ENCODE peak calls at places on chromosomes 2 and 18, in ten cellular contexts. One of them, this sample, is unnamed.
A peak's percentile ranks its signal among the peaks of the same experiment; 100 is the strongest.

GRCh38 chr2:234290196-234290595 is 206.7 kb downstream of the ARL4C start:
- DNase-seq in T-cell: no peak
- DNase-seq in activated effector memory CD4-positive, alpha-beta T cell treated with Interleukin-2 at 50 U/mL for 16 hours: no peak
- DNase-seq in NCI-H1105 treated with DMSO at 0.1 percent for 48 hours: no peak
- DNase-seq in hypothalamus: no peak
- DNase-seq in mucosa of gallbladder: no peak
- DNase-seq in NCI-H524: no peak
- DNase-seq in mammary epithelial cell: no peak
- DNase-seq in activated naive CD8-positive, alpha-beta T cell treated with anti-CD3 and anti-CD28 coated beads, Interleukin-2, amount 50 U/mL, for 24 hours: no peak
- DNase-seq in GM20000: no peak
- DNase-seq in this sample: no peak

GRCh38 chr2:219060821-219061791 is at the start of gene IHH:
- DNase-seq in T-cell: no peak
- DNase-seq in activated effector memory CD4-positive, alpha-beta T cell treated with Interleukin-2 at 50 U/mL for 16 hours: no peak
- DNase-seq in NCI-H1105 treated with DMSO at 0.1 percent for 48 hours: peak; percentile 8
- DNase-seq in hypothalamus: no peak
- DNase-seq in mucosa of gallbladder: peak; percentile 36
- DNase-seq in NCI-H524: no peak
- DNase-seq in mammary epithelial cell: no peak
- DNase-seq in activated naive CD8-positive, alpha-beta T cell treated with anti-CD3 and anti-CD28 coated beads, Interleukin-2, amount 50 U/mL, for 24 hours: peak; percentile 12
- DNase-seq in GM20000: peak; percentile 52
- DNase-seq in this sample: no peak

GRCh38 chr2:84768840-84769239 is 112.0 kb downstream of the TRABD2A start:
- DNase-seq in T-cell: no peak
- DNase-seq in activated effector memory CD4-positive, alpha-beta T cell treated with Interleukin-2 at 50 U/mL for 16 hours: no peak
- DNase-seq in NCI-H1105 treated with DMSO at 0.1 percent for 48 hours: no peak
- DNase-seq in hypothalamus: no peak
- DNase-seq in mucosa of gallbladder: no peak
- DNase-seq in NCI-H524: no peak
- DNase-seq in mammary epithelial cell: peak; percentile 54
- DNase-seq in activated naive CD8-positive, alpha-beta T cell treated with anti-CD3 and anti-CD28 coated beads, Interleukin-2, amount 50 U/mL, for 24 hours: no peak
- DNase-seq in GM20000: no peak
- DNase-seq in this sample: no peak

GRCh38 chr2:23453936-23454460 is 69.0 kb downstream of the KLHL29 start:
- DNase-seq in T-cell: no peak
- DNase-seq in activated effector memory CD4-positive, alpha-beta T cell treated with Interleukin-2 at 50 U/mL for 16 hours: no peak
- DNase-seq in NCI-H1105 treated with DMSO at 0.1 percent for 48 hours: no peak
- DNase-seq in hypothalamus: no peak
- DNase-seq in mucosa of gallbladder: no peak
- DNase-seq in NCI-H524: no peak
- DNase-seq in mammary epithelial cell: no peak
- DNase-seq in activated naive CD8-positive, alpha-beta T cell treated with anti-CD3 and anti-CD28 coated beads, Interleukin-2, amount 50 U/mL, for 24 hours: no peak
- DNase-seq in GM20000: no peak
- DNase-seq in this sample: no peak

GRCh38 chr2:159214325-159214865 is 72.1 kb downstream of the WDSUB1 start:
- DNase-seq in T-cell: no peak
- DNase-seq in activated effector memory CD4-positive, alpha-beta T cell treated with Interleukin-2 at 50 U/mL for 16 hours: no peak
- DNase-seq in NCI-H1105 treated with DMSO at 0.1 percent for 48 hours: no peak
- DNase-seq in hypothalamus: no peak
- DNase-seq in mucosa of gallbladder: no peak
- DNase-seq in NCI-H524: no peak
- DNase-seq in mammary epithelial cell: no peak
- DNase-seq in activated naive CD8-positive, alpha-beta T cell treated with anti-CD3 and anti-CD28 coated beads, Interleukin-2, amount 50 U/mL, for 24 hours: no peak
- DNase-seq in GM20000: no peak
- DNase-seq in this sample: no peak

GRCh38 chr2:42510191-42510929 is 16.6 kb upstream of the KCNG3 start:
- DNase-seq in T-cell: no peak
- DNase-seq in activated effector memory CD4-positive, alpha-beta T cell treated with Interleukin-2 at 50 U/mL for 16 hours: no peak
- DNase-seq in NCI-H1105 treated with DMSO at 0.1 percent for 48 hours: no peak
- DNase-seq in hypothalamus: no peak
- DNase-seq in mucosa of gallbladder: no peak
- DNase-seq in NCI-H524: no peak
- DNase-seq in mammary epithelial cell: no peak
- DNase-seq in activated naive CD8-positive, alpha-beta T cell treated with anti-CD3 and anti-CD28 coated beads, Interleukin-2, amount 50 U/mL, for 24 hours: no peak
- DNase-seq in GM20000: no peak
- DNase-seq in this sample: no peak

GRCh38 chr2:5387421-5387820 is 304.8 kb upstream of the SOX11 start:
- DNase-seq in T-cell: no peak
- DNase-seq in activated effector memory CD4-positive, alpha-beta T cell treated with Interleukin-2 at 50 U/mL for 16 hours: no peak
- DNase-seq in NCI-H1105 treated with DMSO at 0.1 percent for 48 hours: no peak
- DNase-seq in hypothalamus: no peak
- DNase-seq in mucosa of gallbladder: no peak
- DNase-seq in NCI-H524: no peak
- DNase-seq in mammary epithelial cell: no peak
- DNase-seq in activated naive CD8-positive, alpha-beta T cell treated with anti-CD3 and anti-CD28 coated beads, Interleukin-2, amount 50 U/mL, for 24 hours: no peak
- DNase-seq in GM20000: no peak
- DNase-seq in this sample: no peak

GRCh38 chr2:74760875-74761630 is 72.9 kb upstream of the HK2 start:
- DNase-seq in T-cell: no peak
- DNase-seq in activated effector memory CD4-positive, alpha-beta T cell treated with Interleukin-2 at 50 U/mL for 16 hours: no peak
- DNase-seq in NCI-H1105 treated with DMSO at 0.1 percent for 48 hours: no peak
- DNase-seq in hypothalamus: no peak
- DNase-seq in mucosa of gallbladder: peak; percentile 34
- DNase-seq in NCI-H524: no peak
- DNase-seq in mammary epithelial cell: no peak
- DNase-seq in activated naive CD8-positive, alpha-beta T cell treated with anti-CD3 and anti-CD28 coated beads, Interleukin-2, amount 50 U/mL, for 24 hours: no peak
- DNase-seq in GM20000: no peak
- DNase-seq in this sample: no peak

GRCh38 chr2:45577426-45577825 is 33.6 kb downstream of the SRBD1 start:
- DNase-seq in T-cell: no peak
- DNase-seq in activated effector memory CD4-positive, alpha-beta T cell treated with Interleukin-2 at 50 U/mL for 16 hours: no peak
- DNase-seq in NCI-H1105 treated with DMSO at 0.1 percent for 48 hours: no peak
- DNase-seq in hypothalamus: no peak
- DNase-seq in mucosa of gallbladder: no peak
- DNase-seq in NCI-H524: no peak
- DNase-seq in mammary epithelial cell: no peak
- DNase-seq in activated naive CD8-positive, alpha-beta T cell treated with anti-CD3 and anti-CD28 coated beads, Interleukin-2, amount 50 U/mL, for 24 hours: no peak
- DNase-seq in GM20000: no peak
- DNase-seq in this sample: no peak

GRCh38 chr2:105809099-105809473 is 64.4 kb downstream of the NCK2 start:
- DNase-seq in T-cell: no peak
- DNase-seq in activated effector memory CD4-positive, alpha-beta T cell treated with Interleukin-2 at 50 U/mL for 16 hours: no peak
- DNase-seq in NCI-H1105 treated with DMSO at 0.1 percent for 48 hours: no peak
- DNase-seq in hypothalamus: no peak
- DNase-seq in mucosa of gallbladder: no peak
- DNase-seq in NCI-H524: no peak
- DNase-seq in mammary epithelial cell: peak; percentile 63
- DNase-seq in activated naive CD8-positive, alpha-beta T cell treated with anti-CD3 and anti-CD28 coated beads, Interleukin-2, amount 50 U/mL, for 24 hours: no peak
- DNase-seq in GM20000: no peak
- DNase-seq in this sample: no peak

GRCh38 chr2:207558106-207558505 is 28.3 kb downstream of the CREB1 start:
- DNase-seq in T-cell: no peak
- DNase-seq in activated effector memory CD4-positive, alpha-beta T cell treated with Interleukin-2 at 50 U/mL for 16 hours: no peak
- DNase-seq in NCI-H1105 treated with DMSO at 0.1 percent for 48 hours: no peak
- DNase-seq in hypothalamus: no peak
- DNase-seq in mucosa of gallbladder: no peak
- DNase-seq in NCI-H524: no peak
- DNase-seq in mammary epithelial cell: no peak
- DNase-seq in activated naive CD8-positive, alpha-beta T cell treated with anti-CD3 and anti-CD28 coated beads, Interleukin-2, amount 50 U/mL, for 24 hours: no peak
- DNase-seq in GM20000: no peak
- DNase-seq in this sample: no peak

GRCh38 chr2:193332938-193333337 is 1138.2 kb upstream of the TMEFF2 start:
- DNase-seq in T-cell: no peak
- DNase-seq in activated effector memory CD4-positive, alpha-beta T cell treated with Interleukin-2 at 50 U/mL for 16 hours: no peak
- DNase-seq in NCI-H1105 treated with DMSO at 0.1 percent for 48 hours: no peak
- DNase-seq in hypothalamus: no peak
- DNase-seq in mucosa of gallbladder: no peak
- DNase-seq in NCI-H524: no peak
- DNase-seq in mammary epithelial cell: no peak
- DNase-seq in activated naive CD8-positive, alpha-beta T cell treated with anti-CD3 and anti-CD28 coated beads, Interleukin-2, amount 50 U/mL, for 24 hours: no peak
- DNase-seq in GM20000: no peak
- DNase-seq in this sample: no peak

GRCh38 chr2:95019572-95019971 is 5.9 kb upstream of the MAL start:
- DNase-seq in T-cell: no peak
- DNase-seq in activated effector memory CD4-positive, alpha-beta T cell treated with Interleukin-2 at 50 U/mL for 16 hours: no peak
- DNase-seq in NCI-H1105 treated with DMSO at 0.1 percent for 48 hours: no peak
- DNase-seq in hypothalamus: no peak
- DNase-seq in mucosa of gallbladder: no peak
- DNase-seq in NCI-H524: no peak
- DNase-seq in mammary epithelial cell: no peak
- DNase-seq in activated naive CD8-positive, alpha-beta T cell treated with anti-CD3 and anti-CD28 coated beads, Interleukin-2, amount 50 U/mL, for 24 hours: no peak
- DNase-seq in GM20000: no peak
- DNase-seq in this sample: no peak

GRCh38 chr2:38947241-38948239 is 57.9 kb downstream of the ARHGEF33 start:
- DNase-seq in T-cell: peak; percentile 21
- DNase-seq in activated effector memory CD4-positive, alpha-beta T cell treated with Interleukin-2 at 50 U/mL for 16 hours: peak; percentile 47
- DNase-seq in NCI-H1105 treated with DMSO at 0.1 percent for 48 hours: peak; percentile 57
- DNase-seq in hypothalamus: peak; percentile 1
- DNase-seq in mucosa of gallbladder: peak; percentile 81
- DNase-seq in NCI-H524: peak; percentile 69
- DNase-seq in mammary epithelial cell: peak; percentile 87
- DNase-seq in activated naive CD8-positive, alpha-beta T cell treated with anti-CD3 and anti-CD28 coated beads, Interleukin-2, amount 50 U/mL, for 24 hours: peak; percentile 69
- DNase-seq in GM20000: peak; percentile 80
- DNase-seq in this sample: peak; percentile 42

GRCh38 chr18:65751145-65752085 is 603 bp downstream of the CDH7 start:
- DNase-seq in T-cell: no peak
- DNase-seq in activated effector memory CD4-positive, alpha-beta T cell treated with Interleukin-2 at 50 U/mL for 16 hours: no peak
- DNase-seq in NCI-H1105 treated with DMSO at 0.1 percent for 48 hours: peak; percentile 54
- DNase-seq in hypothalamus: no peak
- DNase-seq in mucosa of gallbladder: no peak
- DNase-seq in NCI-H524: peak; percentile 10
- DNase-seq in mammary epithelial cell: no peak
- DNase-seq in activated naive CD8-positive, alpha-beta T cell treated with anti-CD3 and anti-CD28 coated beads, Interleukin-2, amount 50 U/mL, for 24 hours: no peak
- DNase-seq in GM20000: no peak
- DNase-seq in this sample: no peak

GRCh38 chr18:58242978-58243377 is 199.0 kb downstream of the NEDD4L start:
- DNase-seq in T-cell: no peak
- DNase-seq in activated effector memory CD4-positive, alpha-beta T cell treated with Interleukin-2 at 50 U/mL for 16 hours: no peak
- DNase-seq in NCI-H1105 treated with DMSO at 0.1 percent for 48 hours: no peak
- DNase-seq in hypothalamus: no peak
- DNase-seq in mucosa of gallbladder: no peak
- DNase-seq in NCI-H524: no peak
- DNase-seq in mammary epithelial cell: no peak
- DNase-seq in activated naive CD8-positive, alpha-beta T cell treated with anti-CD3 and anti-CD28 coated beads, Interleukin-2, amount 50 U/mL, for 24 hours: no peak
- DNase-seq in GM20000: no peak
- DNase-seq in this sample: no peak

GRCh38 chr2:14745288-14746076 is 113.0 kb downstream of the LRATD1 start:
- DNase-seq in T-cell: no peak
- DNase-seq in activated effector memory CD4-positive, alpha-beta T cell treated with Interleukin-2 at 50 U/mL for 16 hours: no peak
- DNase-seq in NCI-H1105 treated with DMSO at 0.1 percent for 48 hours: no peak
- DNase-seq in hypothalamus: no peak
- DNase-seq in mucosa of gallbladder: no peak
- DNase-seq in NCI-H524: no peak
- DNase-seq in mammary epithelial cell: no peak
- DNase-seq in activated naive CD8-positive, alpha-beta T cell treated with anti-CD3 and anti-CD28 coated beads, Interleukin-2, amount 50 U/mL, for 24 hours: no peak
- DNase-seq in GM20000: no peak
- DNase-seq in this sample: no peak

GRCh38 chr2:159904565-159905281 is 106.7 kb upstream of the CD302 start:
- DNase-seq in T-cell: peak; percentile 71
- DNase-seq in activated effector memory CD4-positive, alpha-beta T cell treated with Interleukin-2 at 50 U/mL for 16 hours: peak; percentile 80
- DNase-seq in NCI-H1105 treated with DMSO at 0.1 percent for 48 hours: no peak
- DNase-seq in hypothalamus: no peak
- DNase-seq in mucosa of gallbladder: peak; percentile 84
- DNase-seq in NCI-H524: no peak
- DNase-seq in mammary epithelial cell: no peak
- DNase-seq in activated naive CD8-positive, alpha-beta T cell treated with anti-CD3 and anti-CD28 coated beads, Interleukin-2, amount 50 U/mL, for 24 hours: peak; percentile 85
- DNase-seq in GM20000: peak; percentile 91
- DNase-seq in this sample: peak; percentile 63

This sample was measured in stimulated activated CD4-positive, alpha-beta T cell treated with anti-CD3 and anti-CD28 coated beads, Interleukin-15, amount 100 ng/mL, for 48 hours.